ENCODE peak calls at places on chromosomes 2 and 18, in seven cellular contexts. One of them, this sample, is unnamed. For H3K27me3, the result is how much of the 10 kb centered on the place peaks cover.

GRCh38 chr18:46260016-46260878 is 156.1 kb downstream of the HAUS1 start:
- DNase-seq in IMR-90: peak
- DNase-seq in astrocyte: peak
- DNase-seq in ascending aorta: no peak
- DNase-seq in sigmoid colon: no peak
- DNase-seq in HL-60: no peak
- DNase-seq in heart right ventricle: no peak
- DNase-seq in this sample: no peak

GRCh38 chr2:207663870-207664545 is 38.8 kb upstream of the METTL21A start:
- DNase-seq in ascending aorta: no peak
- DNase-seq in IMR-90: no peak
- DNase-seq in sigmoid colon: no peak
- DNase-seq in astrocyte: no peak
- DNase-seq in HL-60: no peak
- DNase-seq in heart right ventricle: no peak
- DNase-seq in this sample: no peak

GRCh38 chr2:66700181-66700686 is 265.3 kb downstream of the MEIS1 start:
- DNase-seq in ascending aorta: no peak
- DNase-seq in HL-60: no peak
- DNase-seq in astrocyte: no peak
- DNase-seq in sigmoid colon: no peak
- DNase-seq in heart right ventricle: no peak
- DNase-seq in IMR-90: no peak
- DNase-seq in this sample: no peak

GRCh38 chr2:134954065-134954464 is 35.4 kb downstream of the CCNT2 start:
- DNase-seq in astrocyte: no peak
- DNase-seq in sigmoid colon: no peak
- DNase-seq in ascending aorta: no peak
- DNase-seq in HL-60: no peak
- DNase-seq in IMR-90: no peak
- DNase-seq in heart right ventricle: no peak
- DNase-seq in this sample: no peak

GRCh38 chr2:50535256-50535655 is 496.7 kb downstream of the NRXN1 start:
- DNase-seq in heart right ventricle: no peak
- DNase-seq in IMR-90: no peak
- DNase-seq in HL-60: no peak
- DNase-seq in ascending aorta: no peak
- DNase-seq in sigmoid colon: no peak
- DNase-seq in astrocyte: no peak
- DNase-seq in this sample: no peak

GRCh38 chr18:49648326-49648725 is 86.5 kb downstream of the LIPG start:
- DNase-seq in HL-60: no peak
- DNase-seq in ascending aorta: peak
- DNase-seq in heart right ventricle: peak
- DNase-seq in astrocyte: no peak
- DNase-seq in IMR-90: no peak
- DNase-seq in sigmoid colon: no peak
- DNase-seq in this sample: no peak

GRCh38 chr18:66603941-66604627 is at the start of gene CDH19:
- DNase-seq in astrocyte: no peak
- DNase-seq in ascending aorta: no peak
- DNase-seq in heart right ventricle: peak
- DNase-seq in sigmoid colon: no peak
- DNase-seq in IMR-90: no peak
- DNase-seq in HL-60: no peak
- DNase-seq in this sample: no peak

GRCh38 chr2:166494140-166494544 is at the start of gene SCN7A:
- DNase-seq in ascending aorta: no peak
- DNase-seq in astrocyte: peak
- DNase-seq in sigmoid colon: peak
- DNase-seq in heart right ventricle: peak
- DNase-seq in HL-60: no peak
- DNase-seq in IMR-90: peak
- DNase-seq in this sample: peak

GRCh38 chr2:38037325-38037724 is 38.6 kb downstream of the CYP1B1 start:
- DNase-seq in HL-60: no peak
- DNase-seq in IMR-90: no peak
- DNase-seq in ascending aorta: no peak
- DNase-seq in astrocyte: no peak
- DNase-seq in sigmoid colon: no peak
- DNase-seq in heart right ventricle: no peak
- DNase-seq in this sample: no peak

GRCh38 chr2:191661099-191661681 is 16.7 kb upstream of the NABP1 start:
- DNase-seq in IMR-90: no peak
- DNase-seq in ascending aorta: no peak
- DNase-seq in HL-60: no peak
- DNase-seq in heart right ventricle: no peak
- DNase-seq in sigmoid colon: no peak
- DNase-seq in astrocyte: no peak
- DNase-seq in this sample: no peak

GRCh38 chr18:64474751-64475150 is 325.9 kb upstream of the LINC00305 start:
- DNase-seq in ascending aorta: no peak
- DNase-seq in heart right ventricle: no peak
- DNase-seq in IMR-90: no peak
- DNase-seq in astrocyte: no peak
- DNase-seq in HL-60: no peak
- DNase-seq in sigmoid colon: no peak
- DNase-seq in this sample: no peak

GRCh38 chr2:28608061-28608828 is 112.4 kb downstream of the PLB1 start:
- DNase-seq in ascending aorta: no peak
- DNase-seq in sigmoid colon: no peak
- DNase-seq in IMR-90: no peak
- DNase-seq in HL-60: no peak
- DNase-seq in heart right ventricle: peak
- DNase-seq in astrocyte: no peak
- DNase-seq in this sample: no peak

GRCh38 chr2:196244516-196244915 is 73.1 kb upstream of the STK17B start:
- DNase-seq in sigmoid colon: no peak
- DNase-seq in IMR-90: no peak
- DNase-seq in astrocyte: no peak
- DNase-seq in ascending aorta: no peak
- DNase-seq in HL-60: no peak
- DNase-seq in heart right ventricle: no peak
- DNase-seq in this sample: no peak

GRCh38 chr2:45606801-45607200 is 4.3 kb downstream of the SRBD1 start:
- DNase-seq in IMR-90: no peak
- DNase-seq in sigmoid colon: no peak
- DNase-seq in ascending aorta: no peak
- DNase-seq in astrocyte: no peak
- DNase-seq in heart right ventricle: no peak
- DNase-seq in HL-60: no peak
- DNase-seq in this sample: no peak

GRCh38 chr18:48693625-48694262 is 154.9 kb downstream of the CTIF start:
- DNase-seq in sigmoid colon: no peak
- DNase-seq in ascending aorta: no peak
- DNase-seq in IMR-90: peak
- DNase-seq in astrocyte: peak
- DNase-seq in heart right ventricle: no peak
- DNase-seq in HL-60: no peak
- DNase-seq in this sample: no peak

GRCh38 chr2:85436836-85437487 is 18.4 kb downstream of the SH2D6 start:
- DNase-seq in ascending aorta: no peak
- DNase-seq in sigmoid colon: no peak
- DNase-seq in HL-60: no peak
- DNase-seq in heart right ventricle: no peak
- DNase-seq in astrocyte: no peak
- DNase-seq in IMR-90: no peak
- DNase-seq in this sample: no peak

GRCh38 chr2:110637093-110637492 is 40.8 kb downstream of the BUB1 start:
- DNase-seq in astrocyte: no peak
- DNase-seq in IMR-90: no peak
- DNase-seq in heart right ventricle: no peak
- DNase-seq in ascending aorta: no peak
- DNase-seq in sigmoid colon: no peak
- DNase-seq in HL-60: no peak
- DNase-seq in this sample: no peak

GRCh38 chr18:28115149-28115550 is 61.8 kb downstream of the CDH2 start:
- DNase-seq in astrocyte: peak
- DNase-seq in heart right ventricle: no peak
- DNase-seq in IMR-90: peak
- DNase-seq in sigmoid colon: no peak
- DNase-seq in HL-60: no peak
- DNase-seq in ascending aorta: no peak
- DNase-seq in this sample: no peak

GRCh38 chr2:85111819-85112281 is 21.3 kb upstream of the TCF7L1 start:
- DNase-seq in ascending aorta: no peak
- DNase-seq in HL-60: no peak
- DNase-seq in heart right ventricle: no peak
- DNase-seq in astrocyte: peak
- DNase-seq in IMR-90: peak
- DNase-seq in sigmoid colon: no peak
- DNase-seq in this sample: no peak

GRCh38 chr18:8247700-8248099 is 361.5 kb upstream of the RAB12 start:
- DNase-seq in IMR-90: no peak
- DNase-seq in astrocyte: no peak
- DNase-seq in sigmoid colon: no peak
- DNase-seq in ascending aorta: no peak
- DNase-seq in heart right ventricle: no peak
- DNase-seq in HL-60: no peak
- DNase-seq in this sample: no peak

GRCh38 chr2:108933691-108934117 is 55.3 kb downstream of the EDAR start:
- DNase-seq in heart right ventricle: peak
- DNase-seq in IMR-90: no peak
- DNase-seq in sigmoid colon: no peak
- DNase-seq in HL-60: no peak
- DNase-seq in ascending aorta: no peak
- DNase-seq in astrocyte: no peak
- DNase-seq in this sample: no peak

GRCh38 chr2:70919672-70920366 is 15.9 kb upstream of the ATP6V1B1 start:
- DNase-seq in HL-60: peak
- DNase-seq in heart right ventricle: peak
- DNase-seq in ascending aorta: no peak
- DNase-seq in astrocyte: peak
- DNase-seq in IMR-90: peak
- DNase-seq in sigmoid colon: peak
- DNase-seq in this sample: peak

GRCh38 chr2:144332356-144333143 is 187.4 kb downstream of the ZEB2 start:
- DNase-seq in HL-60: peak
- DNase-seq in IMR-90: peak
- DNase-seq in ascending aorta: peak
- DNase-seq in heart right ventricle: peak
- DNase-seq in astrocyte: peak
- DNase-seq in sigmoid colon: peak
- DNase-seq in this sample: peak

GRCh38 chr2:216584112-216584511 is 49.1 kb upstream of the IGFBP2 start:
- DNase-seq in IMR-90: no peak
- DNase-seq in astrocyte: no peak
- DNase-seq in ascending aorta: no peak
- DNase-seq in heart right ventricle: no peak
- DNase-seq in HL-60: no peak
- DNase-seq in sigmoid colon: no peak
- DNase-seq in this sample: no peak

GRCh38 chr18:47345291-47345690 is 93.8 kb upstream of the SKOR2 start:
- DNase-seq in IMR-90: no peak
- DNase-seq in sigmoid colon: no peak
- DNase-seq in ascending aorta: no peak
- DNase-seq in astrocyte: no peak
- DNase-seq in heart right ventricle: no peak
- DNase-seq in HL-60: no peak
- DNase-seq in this sample: no peak

GRCh38 chr2:200356794-200357472 is 50.4 kb downstream of the SPATS2L start:
- DNase-seq in sigmoid colon: no peak
- DNase-seq in heart right ventricle: no peak
- DNase-seq in IMR-90: peak
- DNase-seq in astrocyte: peak
- DNase-seq in ascending aorta: no peak
- DNase-seq in HL-60: no peak
- DNase-seq in this sample: no peak

GRCh38 chr2:55118643-55119065 is 68.4 kb upstream of the RTN4 start:
- DNase-seq in IMR-90: no peak
- DNase-seq in astrocyte: no peak
- DNase-seq in heart right ventricle: no peak
- DNase-seq in HL-60: no peak
- DNase-seq in sigmoid colon: no peak
- DNase-seq in ascending aorta: no peak
- DNase-seq in this sample: no peak

GRCh38 chr2:136081582-136082210 is 36.3 kb downstream of the CXCR4 start:
- DNase-seq in sigmoid colon: no peak
- DNase-seq in IMR-90: no peak
- DNase-seq in ascending aorta: no peak
- DNase-seq in astrocyte: no peak
- DNase-seq in heart right ventricle: no peak
- DNase-seq in HL-60: no peak
- DNase-seq in this sample: no peak

GRCh38 chr2:226447338-226447885 is 352.2 kb downstream of the IRS1 start:
- DNase-seq in sigmoid colon: no peak
- DNase-seq in astrocyte: no peak
- DNase-seq in IMR-90: peak
- DNase-seq in heart right ventricle: no peak
- DNase-seq in HL-60: no peak
- DNase-seq in ascending aorta: no peak
- DNase-seq in this sample: no peak

GRCh38 chr2:72825271-72826155 is at the start of gene EXOC6B:
- DNase-seq in ascending aorta: peak
- DNase-seq in IMR-90: peak
- DNase-seq in sigmoid colon: peak
- DNase-seq in heart right ventricle: peak
- DNase-seq in HL-60: peak
- DNase-seq in astrocyte: peak
- DNase-seq in this sample: peak
- TF ChIP-seq CTCF in ascending aorta: no peak
- TF ChIP-seq CTCF in IMR-90: no peak
- TF ChIP-seq CTCF in sigmoid colon: no peak
- TF ChIP-seq CTCF in heart right ventricle: no peak
- TF ChIP-seq CTCF in HL-60: no peak
- TF ChIP-seq CTCF in astrocyte: no peak
- TF ChIP-seq CTCF in this sample: no peak

GRCh38 chr2:186695081-186695756 is 1.4 kb downstream of the FAM171B start:
- DNase-seq in sigmoid colon: no peak
- DNase-seq in ascending aorta: no peak
- DNase-seq in astrocyte: peak
- DNase-seq in HL-60: no peak
- DNase-seq in heart right ventricle: no peak
- DNase-seq in IMR-90: peak
- DNase-seq in this sample: no peak
- H3K4me3 ChIP-seq in sigmoid colon: peak
- H3K4me3 ChIP-seq in ascending aorta: peak
- H3K4me3 ChIP-seq in astrocyte: peak
- H3K4me3 ChIP-seq in HL-60: no peak
- H3K4me3 ChIP-seq in heart right ventricle: no peak
- H3K4me3 ChIP-seq in IMR-90: peak
- H3K4me3 ChIP-seq in this sample: no peak

DNA sequence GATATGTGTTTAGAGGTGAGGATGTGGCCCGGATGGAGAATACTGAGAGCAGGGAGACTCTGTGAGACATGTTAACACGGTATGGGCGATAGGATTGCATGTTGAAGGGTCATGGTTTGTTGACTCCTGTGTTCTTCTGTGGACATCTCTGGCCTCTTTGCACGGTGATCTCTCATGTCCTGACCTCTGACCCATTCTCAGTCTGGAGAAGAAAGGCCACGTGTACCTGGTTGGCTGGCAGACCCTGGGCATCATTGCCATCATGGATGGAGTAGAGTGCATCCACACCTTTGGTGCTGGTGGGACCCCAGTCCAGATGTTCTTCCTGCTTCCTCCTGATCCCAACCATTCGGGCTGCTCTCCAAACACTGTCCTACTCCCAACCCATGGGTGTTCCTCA is 9.9 kb downstream of the GCKR start:
- DNase-seq in HL-60: no peak
- DNase-seq in sigmoid colon: no peak
- DNase-seq in IMR-90: no peak
- DNase-seq in astrocyte: no peak
- DNase-seq in ascending aorta: no peak
- DNase-seq in heart right ventricle: no peak
- DNase-seq in this sample: no peak
- H3K27me3 ChIP-seq in HL-60: under half
- H3K27me3 ChIP-seq in sigmoid colon: under half
- H3K27me3 ChIP-seq in IMR-90: under half
- H3K27me3 ChIP-seq in astrocyte: under half
- H3K27me3 ChIP-seq in ascending aorta: under half
- H3K27me3 ChIP-seq in heart right ventricle: under half
- H3K27me3 ChIP-seq in this sample: under half

GRCh38 chr2:15845294-15845693 is 95.1 kb upstream of the MYCN start:
- DNase-seq in IMR-90: no peak
- DNase-seq in astrocyte: no peak
- DNase-seq in HL-60: no peak
- DNase-seq in sigmoid colon: no peak
- DNase-seq in ascending aorta: no peak
- DNase-seq in heart right ventricle: no peak
- DNase-seq in this sample: no peak
- TF ChIP-seq CTCF in IMR-90: no peak
- TF ChIP-seq CTCF in astrocyte: no peak
- TF ChIP-seq CTCF in HL-60: no peak
- TF ChIP-seq CTCF in sigmoid colon: no peak
- TF ChIP-seq CTCF in ascending aorta: no peak
- TF ChIP-seq CTCF in heart right ventricle: no peak
- TF ChIP-seq CTCF in this sample: no peak

This sample was measured in pancreas.